ENCODE peak calls at places on chromosomes 4 and X, in seven cellular contexts. V, U, M, Q, F, W and L are unnamed samples.

GRCh38 chr4:8122746-8123145 is 35.9 kb downstream of the ABLIM2 start:
- DNase-seq in V (no peak), U (no peak), M (no peak), Q (no peak), F (no peak), W (no peak), L (no peak)

GRCh38 chr4:82739292-82740190 is 59.1 kb downstream of the SCD5 start:
- DNase-seq in V (peak), U (peak), M (peak), Q (peak), F (peak), W (peak), L (peak)

GRCh38 chr4:121112530-121112929 is 40.2 kb upstream of the NDNF start:
- DNase-seq in V (no peak), U (peak), M (no peak), Q (no peak), F (no peak), W (peak), L (peak)

GRCh38 chr4:186740822-186741221 is 17.2 kb upstream of the FAT1 start:
- DNase-seq in V (no peak), U (no peak), M (no peak), Q (no peak), F (no peak), W (no peak), L (peak)

GRCh38 chr4:16867827-16868226 is 30.6 kb downstream of the LDB2 start:
- DNase-seq in V (no peak), U (no peak), M (no peak), Q (no peak), F (no peak), W (no peak), L (no peak)

GRCh38 chrX:77446029-77446585 is 1.1 kb upstream of the FGF16 start:
- DNase-seq in V (peak), U (peak), M (no peak), Q (no peak), F (no peak), W (peak), L (peak)

GRCh38 chr4:8768357-8768999 is 103.2 kb downstream of the HMX1 start:
- DNase-seq in V (no peak), U (no peak), M (no peak), Q (no peak), F (no peak), W (no peak), L (no peak)

GRCh38 chr4:111937368-111937767 is 207.9 kb upstream of the FAM241A start:
- DNase-seq in V (peak), U (peak), M (no peak), Q (no peak), F (no peak), W (peak), L (peak)

GRCh38 chr4:15755321-15755750 is 22.8 kb upstream of the CD38 start:
- DNase-seq in V (no peak), U (no peak), M (no peak), Q (no peak), F (peak), W (peak), L (no peak)

GRCh38 chrX:40146471-40147398 is 49.0 kb upstream of the BCOR start:
- DNase-seq in V (no peak), U (no peak), M (no peak), Q (peak), F (no peak), W (peak), L (peak)

GRCh38 chr4:156764145-156764544 is 207.5 kb downstream of the PDGFC start:
- DNase-seq in V (no peak), U (no peak), M (no peak), Q (no peak), F (no peak), W (peak), L (peak)

GRCh38 chrX:124690495-124690894 is 344.1 kb downstream of the SH2D1A start:
- DNase-seq in V (no peak), U (no peak), M (no peak), Q (no peak), F (no peak), W (no peak), L (no peak)

GRCh38 chrX:18899796-18900380 is 84.0 kb downstream of the PHKA2 start:
- DNase-seq in V (peak), U (peak), M (no peak), Q (no peak), F (no peak), W (peak), L (no peak)

GRCh38 chr4:47315346-47315745 is 148.2 kb downstream of the COMMD8 start:
- DNase-seq in V (no peak), U (no peak), M (no peak), Q (no peak), F (no peak), W (peak), L (no peak)

GRCh38 chr4:88159137-88159725 is 792 bp upstream of the ABCG2 start:
- DNase-seq in V (peak), U (no peak), M (no peak), Q (no peak), F (no peak), W (no peak), L (peak)

GRCh38 chr4:40856836-40857362 is 107.1 kb downstream of the NSUN7 start:
- DNase-seq in V (peak), U (peak), M (peak), Q (no peak), F (peak), W (peak), L (peak)

GRCh38 chr4:19844436-19844835 is 407.3 kb upstream of the SLIT2 start:
- DNase-seq in V (no peak), U (no peak), M (no peak), Q (no peak), F (no peak), W (peak), L (no peak)

GRCh38 chr4:70688795-70689231 is 481 bp downstream of the UTP3 start:
- DNase-seq in V (no peak), U (no peak), M (no peak), Q (no peak), F (no peak), W (peak), L (peak)

GRCh38 chr4:158079661-158080060 is 93.2 kb downstream of the GASK1B start:
- DNase-seq in V (no peak), U (no peak), M (no peak), Q (no peak), F (no peak), W (no peak), L (peak)

GRCh38 chr4:125358453-125358852 is 43.7 kb downstream of the FAT4 start:
- DNase-seq in V (no peak), U (no peak), M (no peak), Q (no peak), F (no peak), W (no peak), L (no peak)

GRCh38 chr4:3287972-3288570 is 4.8 kb upstream of the RGS12 start:
- DNase-seq in V (no peak), U (no peak), M (no peak), Q (no peak), F (no peak), W (no peak), L (no peak)

GRCh38 chr4:151990201-151990600 is 229.4 kb upstream of the GATB start:
- DNase-seq in V (no peak), U (no peak), M (no peak), Q (no peak), F (no peak), W (no peak), L (peak)

GRCh38 chr4:153018716-153019115 is 82.6 kb downstream of the FHDC1 start:
- DNase-seq in V (no peak), U (no peak), M (no peak), Q (no peak), F (no peak), W (no peak), L (no peak)

GRCh38 chr4:121726642-121727268 is 30.0 kb upstream of the ANXA5 start:
- DNase-seq in V (peak), U (peak), M (no peak), Q (peak), F (no peak), W (peak), L (peak)

GRCh38 chr4:76898385-76898692 is 395 bp upstream of the SOWAHB start:
- DNase-seq in V (no peak), U (peak), M (no peak), Q (no peak), F (no peak), W (peak), L (no peak)

GRCh38 chr4:8318509-8318908 is 49.0 kb downstream of the HTRA3 start:
- DNase-seq in V (no peak), U (no peak), M (no peak), Q (no peak), F (no peak), W (no peak), L (no peak)

GRCh38 chr4:56821394-56822263 is at the start of gene SPINK2:
- DNase-seq in V (peak), U (peak), M (peak), Q (peak), F (peak), W (no peak), L (no peak)

GRCh38 chr4:121633642-121634041 is 63.1 kb downstream of the ANXA5 start:
- DNase-seq in V (peak), U (no peak), M (no peak), Q (no peak), F (no peak), W (no peak), L (no peak)

GRCh38 chr4:52545099-52546069 is 113.7 kb downstream of the USP46 start:
- DNase-seq in V (peak), U (peak), M (peak), Q (no peak), F (peak), W (peak), L (peak)

GRCh38 chrX:8851487-8851886 is 50.3 kb upstream of the FAM9A start:
- DNase-seq in V (no peak), U (no peak), M (no peak), Q (no peak), F (no peak), W (no peak), L (no peak)

GRCh38 chr4:76579596-76580375 is 144.8 kb downstream of the SHROOM3 start:
- DNase-seq in V (no peak), U (no peak), M (no peak), Q (no peak), F (no peak), W (no peak), L (no peak)

GRCh38 chr4:106583567-106583966 is 215.0 kb upstream of the GIMD1 start:
- DNase-seq in V (no peak), U (peak), M (no peak), Q (no peak), F (no peak), W (peak), L (peak)

GRCh38 chr4:142036795-142037583 is 400.6 kb downstream of the IL15 start:
- DNase-seq in V (no peak), U (no peak), M (no peak), Q (no peak), F (no peak), W (no peak), L (peak)